ENCODE peak calls at places on chromosomes 3 and 15, in ten cellular contexts. M, A, C, K, P, D, I, Q, G and O are unnamed samples.

GRCh38 chr3:87488725-87489124 is 212.3 kb upstream of the POU1F1 start:
- DNase-seq in M (no peak), A (no peak), C (no peak), K (no peak), P (no peak), D (no peak), I (no peak), Q (no peak), G (no peak), O (no peak)

GRCh38 chr3:15557511-15557946 is 36.0 kb upstream of the COLQ start:
- DNase-seq in M (no peak), A (peak), C (no peak), K (peak), P (peak), D (no peak), I (peak), Q (no peak), G (peak), O (no peak)

GRCh38 chr3:116059421-116060096 is 385.7 kb downstream of the LSAMP start:
- DNase-seq in M (no peak), A (no peak), C (no peak), K (peak), P (no peak), D (no peak), I (no peak), Q (no peak), G (peak), O (no peak)

GRCh38 chr15:61879219-61879618 is 181.0 kb downstream of the VPS13C start:
- DNase-seq in M (no peak), A (no peak), C (no peak), K (no peak), P (peak), D (no peak), I (no peak), Q (no peak), G (no peak), O (no peak)

GRCh38 chr3:143771939-143772338 is 76.3 kb downstream of the SLC9A9 start:
- DNase-seq in M (no peak), A (no peak), C (no peak), K (no peak), P (no peak), D (no peak), I (no peak), Q (peak), G (no peak), O (no peak)

GRCh38 chr3:52225452-52226228 is at the start of gene TLR9:
- DNase-seq in M (no peak), A (no peak), C (no peak), K (no peak), P (peak), D (no peak), I (peak), Q (no peak), G (no peak), O (no peak)

GRCh38 chr3:192916455-192917257 is 1.0 kb downstream of the MB21D2 start:
- DNase-seq in M (peak), A (peak), C (peak), K (peak), P (peak), D (peak), I (no peak), Q (peak), G (peak), O (peak)

GRCh38 chr3:150074697-150075416 is 104.2 kb upstream of the PFN2 start:
- DNase-seq in M (no peak), A (no peak), C (no peak), K (no peak), P (no peak), D (no peak), I (no peak), Q (no peak), G (no peak), O (no peak)

GRCh38 chr3:167887096-167887495 is 151.6 kb downstream of the SERPINI1 start:
- DNase-seq in M (no peak), A (no peak), C (no peak), K (no peak), P (no peak), D (no peak), I (no peak), Q (no peak), G (no peak), O (no peak)

GRCh38 chr3:149417174-149417573 is 39.7 kb upstream of the TM4SF1 start:
- DNase-seq in M (no peak), A (no peak), C (no peak), K (no peak), P (no peak), D (no peak), I (peak), Q (no peak), G (no peak), O (no peak)

GRCh38 chr3:66394261-66395249 is 106.3 kb downstream of the LRIG1 start:
- DNase-seq in M (peak), A (no peak), C (no peak), K (no peak), P (no peak), D (no peak), I (no peak), Q (no peak), G (no peak), O (no peak)

GRCh38 chr15:88393719-88394519 is 73.3 kb downstream of the MRPL46 start:
- DNase-seq in M (no peak), A (no peak), C (no peak), K (no peak), P (no peak), D (no peak), I (no peak), Q (no peak), G (no peak), O (no peak)

GRCh38 chr15:27479232-27480140 is 508.5 kb downstream of the GABRG3 start:
- DNase-seq in M (no peak), A (peak), C (no peak), K (no peak), P (no peak), D (peak), I (no peak), Q (no peak), G (no peak), O (no peak)

GRCh38 chr3:30289751-30290150 is 316.6 kb upstream of the TGFBR2 start:
- DNase-seq in M (no peak), A (no peak), C (no peak), K (no peak), P (no peak), D (no peak), I (no peak), Q (no peak), G (no peak), O (no peak)

GRCh38 chr3:114406922-114407321 is 113.1 kb downstream of the TIGIT start:
- DNase-seq in M (no peak), A (no peak), C (no peak), K (no peak), P (no peak), D (no peak), I (no peak), Q (no peak), G (no peak), O (no peak)

GRCh38 chr3:142279965-142280590 is 54.7 kb upstream of the GK5 start:
- DNase-seq in M (peak), A (peak), C (no peak), K (peak), P (peak), D (peak), I (peak), Q (peak), G (peak), O (no peak)

GRCh38 chr3:113035387-113035982 is 44.7 kb downstream of the GTPBP8 start:
- DNase-seq in M (no peak), A (peak), C (no peak), K (peak), P (peak), D (no peak), I (no peak), Q (no peak), G (peak), O (no peak)

GRCh38 chr3:55540579-55540978 is 53.5 kb upstream of the WNT5A start:
- DNase-seq in M (no peak), A (no peak), C (no peak), K (no peak), P (no peak), D (no peak), I (no peak), Q (no peak), G (peak), O (no peak)

GRCh38 chr15:88897456-88898194 is 2.3 kb upstream of the HAPLN3 start:
- DNase-seq in M (peak), A (peak), C (peak), K (peak), P (peak), D (peak), I (no peak), Q (peak), G (peak), O (peak)

GRCh38 chr3:185558395-185558794 is 6.0 kb upstream of the LIPH start:
- DNase-seq in M (no peak), A (no peak), C (no peak), K (no peak), P (peak), D (no peak), I (no peak), Q (no peak), G (no peak), O (peak)

GRCh38 chr3:63972987-63973386 is 50.3 kb downstream of the PSMD6 start:
- DNase-seq in M (no peak), A (no peak), C (no peak), K (no peak), P (no peak), D (no peak), I (no peak), Q (no peak), G (no peak), O (no peak)

GRCh38 chr3:165194477-165195135 is 1.6 kb downstream of the SLITRK3 start:
- DNase-seq in M (no peak), A (no peak), C (no peak), K (peak), P (no peak), D (no peak), I (no peak), Q (no peak), G (peak), O (no peak)

GRCh38 chr15:71448688-71449114 is 333.4 kb downstream of the THSD4 start:
- DNase-seq in M (no peak), A (peak), C (no peak), K (peak), P (peak), D (no peak), I (no peak), Q (no peak), G (peak), O (no peak)

GRCh38 chr3:17340693-17341092 is 401.7 kb downstream of the TBC1D5 start:
- DNase-seq in M (no peak), A (no peak), C (no peak), K (no peak), P (no peak), D (no peak), I (no peak), Q (no peak), G (no peak), O (no peak)

GRCh38 chr15:68333775-68334470 is 56.4 kb downstream of the FEM1B start:
- DNase-seq in M (peak), A (no peak), C (peak), K (no peak), P (peak), D (peak), I (no peak), Q (no peak), G (no peak), O (no peak)

GRCh38 chr3:63855333-63855940 is 8.2 kb downstream of the THOC7 start:
- DNase-seq in M (no peak), A (no peak), C (no peak), K (no peak), P (no peak), D (no peak), I (no peak), Q (no peak), G (peak), O (no peak)

GRCh38 chr3:111768571-111769100 is 90.4 kb upstream of the PHLDB2 start:
- DNase-seq in M (no peak), A (no peak), C (no peak), K (no peak), P (no peak), D (no peak), I (no peak), Q (no peak), G (no peak), O (no peak)

GRCh38 chr3:141735176-141735575 is 2.9 kb upstream of the RNF7 start:
- DNase-seq in M (no peak), A (no peak), C (no peak), K (no peak), P (no peak), D (no peak), I (no peak), Q (no peak), G (no peak), O (no peak)

GRCh38 chr3:4656059-4656458 is 162.9 kb downstream of the ITPR1 start:
- DNase-seq in M (peak), A (peak), C (peak), K (peak), P (peak), D (peak), I (no peak), Q (peak), G (peak), O (peak)

GRCh38 chr3:179563298-179563934 is 690 bp downstream of the ACTL6A start:
- DNase-seq in M (peak), A (peak), C (peak), K (peak), P (peak), D (peak), I (peak), Q (peak), G (peak), O (peak)

GRCh38 chr3:103949690-103950089 is 1417.0 kb upstream of the ALCAM start:
- DNase-seq in M (no peak), A (no peak), C (no peak), K (no peak), P (no peak), D (no peak), I (no peak), Q (no peak), G (no peak), O (no peak)

GRCh38 chr15:25727867-25728600 is 135.1 kb downstream of the ATP10A start:
- DNase-seq in M (peak), A (no peak), C (no peak), K (no peak), P (no peak), D (no peak), I (no peak), Q (no peak), G (no peak), O (no peak)

GRCh38 chr3:76083992-76084391 is 298.6 kb upstream of the ZNF717 start:
- DNase-seq in M (no peak), A (no peak), C (no peak), K (no peak), P (no peak), D (no peak), I (no peak), Q (no peak), G (no peak), O (no peak)

DNA sequence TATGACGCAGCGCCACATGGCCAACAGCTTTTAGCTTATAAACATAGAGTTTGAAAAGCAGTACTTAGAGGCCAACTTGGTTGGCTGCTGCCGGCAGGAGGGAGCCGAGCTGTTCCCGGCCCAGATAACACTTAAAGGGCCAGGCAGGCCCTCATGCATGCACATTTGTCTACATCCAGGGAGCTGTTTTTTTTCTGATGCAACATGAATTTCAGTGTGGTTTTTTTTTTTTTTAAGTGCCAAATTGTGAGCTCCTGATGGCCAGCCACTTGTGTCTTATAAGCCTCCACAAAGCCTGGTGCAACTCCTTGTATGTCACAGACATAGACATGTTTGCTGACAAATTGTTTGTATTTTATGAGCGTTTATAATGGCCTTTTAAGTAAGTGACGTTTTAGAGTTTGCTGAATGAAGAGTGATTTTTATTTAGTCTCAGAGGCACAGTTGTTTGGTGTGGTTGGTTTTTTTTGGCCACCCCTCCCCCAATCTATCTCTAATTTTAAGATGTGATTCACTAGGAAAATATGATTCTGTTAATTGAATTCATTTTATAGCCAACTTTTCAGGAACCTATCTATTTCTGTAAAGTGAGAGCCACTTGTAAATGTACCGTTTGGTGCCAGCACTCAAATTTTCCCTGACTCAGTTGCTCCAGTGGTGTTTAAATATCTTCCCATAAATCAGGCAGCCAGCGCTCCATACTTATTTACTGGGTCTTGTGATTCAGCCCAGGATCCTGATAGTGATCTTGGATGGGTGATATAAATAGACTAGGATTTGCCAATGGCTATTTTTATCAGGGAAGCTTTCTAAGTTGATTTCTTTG is 134.3 kb downstream of the VGLL4 start:
- DNase-seq in M (peak), A (peak), C (peak), K (peak), P (peak), D (peak), I (no peak), Q (peak), G (peak), O (peak)
- TF ChIP-seq CTCF in M (no peak), A (no peak), C (peak), K (peak), P (no peak), D (peak), I (no peak), Q (no peak), G (no peak), O (no peak)

GRCh38 chr15:79248183-79248582 is 34.3 kb upstream of the ANKRD34C start:
- DNase-seq in M (no peak), A (no peak), C (no peak), K (no peak), P (no peak), D (no peak), I (no peak), Q (no peak), G (no peak), O (no peak)
- H3K27ac ChIP-seq in M (no peak), A (no peak), C (no peak), K (no peak), P (no peak), D (no peak), I (no peak), Q (no peak), G (no peak), O (no peak)

GRCh38 chr3:46733026-46733800 is 15.5 kb upstream of the PRSS50 start:
- DNase-seq in M (no peak), A (peak), C (no peak), K (no peak), P (no peak), D (no peak), I (no peak), Q (no peak), G (no peak), O (no peak)
- TF ChIP-seq CTCF in M (no peak), A (no peak), C (no peak), K (peak), P (no peak), D (no peak), I (peak), Q (no peak), G (peak), O (no peak)

GRCh38 chr3:140131895-140132294 is 196.9 kb downstream of the CLSTN2 start:
- DNase-seq in M (no peak), A (no peak), C (no peak), K (no peak), P (no peak), D (no peak), I (no peak), Q (no peak), G (no peak), O (no peak)
- H3K27ac ChIP-seq in M (no peak), A (no peak), C (no peak), K (no peak), P (no peak), D (no peak), I (no peak), Q (no peak), G (no peak), O (no peak)

GRCh38 chr15:80371924-80372323 is 32.3 kb upstream of the ARNT2 start:
- DNase-seq in M (no peak), A (no peak), C (no peak), K (no peak), P (no peak), D (no peak), I (no peak), Q (no peak), G (peak), O (no peak)

GRCh38 chr15:80367661-80368060 is 36.5 kb upstream of the ARNT2 start:
- DNase-seq in M (no peak), A (no peak), C (no peak), K (no peak), P (no peak), D (no peak), I (no peak), Q (no peak), G (no peak), O (no peak)

DNA sequence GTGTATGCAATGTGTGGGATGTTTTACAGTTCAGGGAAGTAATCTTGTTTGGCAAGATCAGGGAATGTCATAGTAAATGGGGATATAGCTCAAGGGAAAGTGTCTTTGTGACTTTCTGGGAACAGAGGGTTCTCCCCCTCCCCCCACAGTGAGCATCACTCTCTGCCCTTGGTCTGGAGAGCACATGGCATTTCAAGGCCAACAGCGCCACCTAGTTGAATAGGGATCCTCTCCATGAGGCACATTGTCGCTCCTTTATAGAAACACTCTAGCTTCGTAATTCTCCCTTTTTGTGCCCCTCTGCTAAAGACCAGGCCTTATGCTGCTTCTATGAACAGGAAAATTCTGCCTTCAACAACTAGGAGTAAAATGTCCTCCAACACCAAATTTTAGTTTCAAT is 37.1 kb upstream of the ARNT2 start:
- DNase-seq in M (no peak), A (no peak), C (no peak), K (peak), P (no peak), D (no peak), I (no peak), Q (no peak), G (peak), O (no peak)
- TF ChIP-seq CTCF in M (no peak), A (no peak), C (peak), K (peak), P (no peak), D (no peak), I (no peak), Q (no peak), G (peak), O (no peak)

DNA sequence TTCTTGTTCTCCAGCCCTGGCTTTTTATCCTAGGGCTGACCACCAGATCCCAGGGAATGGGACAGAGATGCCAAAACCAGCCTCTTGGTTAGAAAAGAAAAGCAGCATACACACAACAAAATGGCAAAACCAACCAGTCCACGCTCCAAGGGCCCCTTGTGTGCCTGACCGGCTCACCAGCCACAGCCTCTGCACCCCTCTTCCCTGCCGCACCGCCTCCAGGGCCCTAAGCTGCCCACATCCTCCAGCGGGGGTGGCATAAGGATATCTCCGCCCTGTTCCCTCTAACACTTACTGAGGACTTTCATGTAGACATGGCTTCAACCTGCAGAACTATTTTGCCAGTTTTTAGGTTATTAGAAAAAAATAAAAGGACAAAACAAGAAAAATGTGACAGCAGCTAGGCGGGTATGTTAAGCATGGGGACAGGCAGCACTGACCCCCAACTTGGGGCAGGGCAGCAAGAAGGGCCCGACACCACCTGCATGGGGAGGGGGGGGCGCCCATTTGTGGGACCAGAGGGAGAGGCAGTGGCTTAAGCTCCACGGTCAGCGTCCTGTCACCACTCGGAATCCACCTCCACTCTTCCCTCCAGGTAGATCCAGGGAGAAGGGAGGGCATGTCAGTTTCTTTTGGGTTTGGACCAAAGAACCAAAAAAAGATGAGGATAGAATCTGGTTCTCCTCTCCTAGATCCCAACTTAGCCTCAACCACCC is 49.1 kb downstream of the DHX30 start:
- DNase-seq in M (no peak), A (no peak), C (no peak), K (no peak), P (no peak), D (no peak), I (no peak), Q (no peak), G (no peak), O (no peak)
- H3K27ac ChIP-seq in M (no peak), A (no peak), C (peak), K (peak), P (no peak), D (no peak), I (no peak), Q (no peak), G (no peak), O (no peak)